ENCODE peak calls at places on chromosomes 2 and 18, in six cellular contexts. G is IMR-90, O is psoas muscle, D is astrocyte of the spinal cord, K is neural progenitor cell, T is stomach. H is an unnamed sample.

GRCh38 chr2:53944542-53944941 is 26.3 kb downstream of the PSME4 start:
- DNase-seq in G (no peak), O (no peak), D (no peak), K (no peak), T (no peak), H (no peak)

GRCh38 chr2:19688059-19688458 is 213.7 kb downstream of the TTC32 start:
- DNase-seq in G (no peak), O (no peak), D (no peak), K (no peak), T (no peak), H (no peak)

GRCh38 chr18:8744656-8745055 is 39.3 kb downstream of the MTCL1 start:
- DNase-seq in G (peak), O (no peak), D (no peak), K (no peak), T (no peak), H (no peak)

GRCh38 chr2:67848551-67848950 is 214.3 kb downstream of the C1D start:
- DNase-seq in G (no peak), O (no peak), D (no peak), K (no peak), T (no peak), H (no peak)

GRCh38 chr2:144099746-144100438 is 420.0 kb downstream of the ZEB2 start:
- DNase-seq in G (peak), O (no peak), D (peak), K (no peak), T (no peak), H (peak)

GRCh38 chr2:108447947-108448677 is 894 bp upstream of the GCC2 start:
- DNase-seq in G (no peak), O (no peak), D (no peak), K (no peak), T (peak), H (no peak)

GRCh38 chr2:221501210-221501882 is 70.8 kb downstream of the EPHA4 start:
- DNase-seq in G (peak), O (no peak), D (peak), K (no peak), T (no peak), H (peak)

GRCh38 chr2:5908030-5908429 is 215.8 kb downstream of the SOX11 start:
- DNase-seq in G (peak), O (no peak), D (peak), K (no peak), T (no peak), H (peak)

GRCh38 chr18:26965206-26965605 is 99.7 kb upstream of the AQP4 start:
- DNase-seq in G (no peak), O (no peak), D (no peak), K (no peak), T (no peak), H (no peak)

GRCh38 chr2:168053676-168054075 is 193.7 kb downstream of the STK39 start:
- DNase-seq in G (no peak), O (no peak), D (no peak), K (no peak), T (no peak), H (no peak)

GRCh38 chr2:205180730-205181129 is 501.6 kb upstream of the NRP2 start:
- DNase-seq in G (no peak), O (no peak), D (no peak), K (no peak), T (no peak), H (no peak)

GRCh38 chr2:201707753-201708152 is 9.3 kb upstream of the MPP4 start:
- DNase-seq in G (peak), O (no peak), D (peak), K (no peak), T (no peak), H (peak)

GRCh38 chr2:207978177-207978576 is 47.1 kb downstream of the PLEKHM3 start:
- DNase-seq in G (no peak), O (no peak), D (no peak), K (no peak), T (no peak), H (no peak)

GRCh38 chr2:237530472-237531433 is 35.6 kb upstream of the PRLH start:
- DNase-seq in G (no peak), O (no peak), D (no peak), K (no peak), T (no peak), H (no peak)

GRCh38 chr2:177474904-177475474 is 82.4 kb downstream of the AGPS start:
- DNase-seq in G (peak), O (no peak), D (peak), K (no peak), T (no peak), H (peak)

GRCh38 chr18:56574827-56575226 is 63.6 kb downstream of the TXNL1 start:
- DNase-seq in G (peak), O (no peak), D (no peak), K (no peak), T (peak), H (no peak)

GRCh38 chr18:21548647-21549046 is 51.9 kb downstream of the ESCO1 start:
- DNase-seq in G (no peak), O (no peak), D (no peak), K (no peak), T (no peak), H (no peak)

GRCh38 chr2:7165736-7166135 is 248.5 kb downstream of the RNF144A start:
- DNase-seq in G (no peak), O (no peak), D (no peak), K (no peak), T (no peak), H (no peak)

GRCh38 chr2:26970928-26971627 is 641 bp downstream of the MAPRE3 start:
- DNase-seq in G (peak), O (no peak), D (peak), K (peak), T (no peak), H (no peak)

GRCh38 chr2:2083113-2083757 is 247.8 kb downstream of the MYT1L start:
- DNase-seq in G (no peak), O (no peak), D (no peak), K (no peak), T (peak), H (no peak)

GRCh38 chr18:75350440-75350839 is 77.1 kb downstream of the SMIM21 start:
- DNase-seq in G (no peak), O (no peak), D (peak), K (peak), T (no peak), H (peak)

GRCh38 chr2:232362174-232362913 is 16.2 kb upstream of the ALPP start:
- DNase-seq in G (no peak), O (no peak), D (no peak), K (no peak), T (no peak), H (no peak)

GRCh38 chr2:237196866-237197618 is 111.4 kb downstream of the COPS8 start:
- DNase-seq in G (peak), O (no peak), D (peak), K (no peak), T (no peak), H (no peak)

GRCh38 chr18:2146092-2146491 is 425.2 kb downstream of the METTL4 start:
- DNase-seq in G (no peak), O (no peak), D (no peak), K (no peak), T (no peak), H (no peak)

GRCh38 chr2:195451160-195451559 is 205.9 kb upstream of the SLC39A10 start:
- DNase-seq in G (peak), O (no peak), D (no peak), K (no peak), T (no peak), H (no peak)

GRCh38 chr18:23209796-23210195 is 74.5 kb downstream of the CABLES1 start:
- DNase-seq in G (no peak), O (no peak), D (no peak), K (no peak), T (no peak), H (no peak)

GRCh38 chr2:172693037-172693436 is 42.6 kb upstream of the RAPGEF4 start:
- DNase-seq in G (peak), O (peak), D (peak), K (no peak), T (peak), H (peak)

GRCh38 chr2:42147641-42148274 is 21.4 kb upstream of the EML4 start:
- DNase-seq in G (peak), O (no peak), D (peak), K (no peak), T (no peak), H (peak)

GRCh38 chr2:172101008-172101706 is 1.5 kb downstream of the DLX2 start:
- DNase-seq in G (no peak), O (no peak), D (no peak), K (peak), T (no peak), H (no peak)

GRCh38 chr18:63199743-63200241 is 119.8 kb downstream of the BCL2 start:
- DNase-seq in G (no peak), O (no peak), D (no peak), K (no peak), T (no peak), H (no peak)

GRCh38 chr2:41717883-41718282 is 329.9 kb upstream of the PKDCC start:
- DNase-seq in G (no peak), O (no peak), D (no peak), K (no peak), T (no peak), H (no peak)

DNA sequence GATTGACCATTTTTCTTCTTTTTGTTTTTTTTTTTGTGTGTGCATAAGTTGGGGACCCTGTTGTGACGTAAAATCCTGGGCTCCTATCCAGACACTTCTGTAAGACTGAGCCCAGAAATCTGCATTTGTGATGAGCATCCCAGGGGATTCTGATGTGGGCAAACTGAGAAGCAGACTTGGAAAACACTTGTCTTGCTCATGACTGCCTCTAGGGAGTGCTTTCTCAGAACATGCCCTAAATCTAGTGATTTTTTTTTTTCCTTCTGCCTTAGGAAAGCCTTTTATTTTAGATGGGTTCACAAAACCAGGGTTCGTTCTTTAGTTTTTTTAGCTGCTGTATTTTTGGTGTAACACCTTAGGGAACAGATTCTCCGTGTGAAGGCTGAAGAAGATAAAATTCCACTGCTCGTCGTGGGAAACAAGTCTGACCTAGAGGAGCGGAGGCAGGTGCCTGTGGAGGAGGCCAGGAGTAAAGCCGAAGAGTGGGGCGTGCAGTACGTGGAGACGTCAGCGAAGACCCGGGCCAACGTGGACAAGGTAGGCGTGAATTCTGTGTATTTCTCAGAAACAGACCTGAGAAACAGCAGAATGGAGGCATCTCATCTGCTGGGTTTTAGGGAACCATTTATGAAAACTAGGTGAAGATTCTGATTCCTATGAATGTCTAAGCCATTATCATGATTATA is 36.7 kb downstream of the RALB start:
- DNase-seq in G (no peak), O (no peak), D (no peak), K (no peak), T (no peak), H (no peak)
- TF ChIP-seq CTCF in G (peak), O (no peak), D (peak), K (peak), T (no peak), H (no peak)

GRCh38 chr2:156237558-156237957 is 95.0 kb downstream of the NR4A2 start:
- DNase-seq in G (no peak), O (no peak), D (no peak), K (no peak), T (no peak), H (no peak)
- H3K4me3 ChIP-seq in G (no peak), O (no peak), D (no peak), K (no peak), T (no peak), H (no peak)

GRCh38 chr2:38470115-38470514 is 93.0 kb upstream of the ATL2 start:
- DNase-seq in G (no peak), O (no peak), D (no peak), K (no peak), T (no peak), H (no peak)
- TF ChIP-seq CTCF in G (no peak), O (no peak), D (no peak), K (no peak), T (no peak), H (no peak)

DNA sequence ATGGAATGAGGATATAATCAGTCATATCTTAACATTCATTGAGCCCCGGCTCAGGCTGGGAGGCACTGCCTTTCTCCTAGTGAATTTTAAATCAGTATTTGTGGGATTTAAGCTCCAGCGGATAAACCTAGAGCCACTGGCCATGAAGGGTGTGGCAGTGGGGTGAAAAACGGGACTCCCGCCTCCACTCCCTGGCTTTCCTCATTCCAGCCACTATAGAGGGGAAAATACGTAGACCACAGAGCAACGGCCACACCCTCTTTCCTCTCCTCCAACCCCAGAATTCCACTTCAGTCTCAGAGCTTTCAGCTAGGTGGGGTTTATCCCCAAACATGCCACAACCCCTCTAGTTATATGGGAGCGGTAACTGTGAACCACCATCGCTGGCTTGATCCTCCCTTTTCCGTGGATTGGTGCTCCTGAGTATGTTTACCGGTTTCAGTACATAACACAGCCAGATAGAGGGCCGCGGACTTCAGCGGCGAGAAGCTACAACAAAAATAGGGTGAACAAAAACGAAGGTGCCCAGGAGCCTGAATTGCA is 70.6 kb upstream of the ITGB6 start:
- DNase-seq in G (no peak), O (no peak), D (no peak), K (no peak), T (peak), H (no peak)
- H3K4me3 ChIP-seq in G (peak), O (peak), D (peak), K (peak), T (peak), H (peak)

GRCh38 chr2:187302619-187303018 is 145.4 kb downstream of the CALCRL start:
- DNase-seq in G (peak), O (no peak), D (peak), K (no peak), T (no peak), H (peak)

GRCh38 chr2:187302146-187302545 is 145.9 kb downstream of the CALCRL start:
- DNase-seq in G (peak), O (no peak), D (peak), K (no peak), T (no peak), H (peak)

GRCh38 chr2:187297806-187298205 is 150.2 kb downstream of the CALCRL start:
- DNase-seq in G (no peak), O (no peak), D (no peak), K (no peak), T (no peak), H (no peak)

GRCh38 chr2:187296869-187297268 is 151.2 kb downstream of the CALCRL start:
- DNase-seq in G (no peak), O (no peak), D (no peak), K (no peak), T (no peak), H (no peak)

GRCh38 chr2:187299122-187299906 is 148.7 kb downstream of the CALCRL start:
- DNase-seq in G (no peak), O (no peak), D (peak), K (no peak), T (no peak), H (peak)
- TF ChIP-seq CTCF in G (peak), O (peak), D (peak), K (peak), T (no peak), H (peak)

DNA sequence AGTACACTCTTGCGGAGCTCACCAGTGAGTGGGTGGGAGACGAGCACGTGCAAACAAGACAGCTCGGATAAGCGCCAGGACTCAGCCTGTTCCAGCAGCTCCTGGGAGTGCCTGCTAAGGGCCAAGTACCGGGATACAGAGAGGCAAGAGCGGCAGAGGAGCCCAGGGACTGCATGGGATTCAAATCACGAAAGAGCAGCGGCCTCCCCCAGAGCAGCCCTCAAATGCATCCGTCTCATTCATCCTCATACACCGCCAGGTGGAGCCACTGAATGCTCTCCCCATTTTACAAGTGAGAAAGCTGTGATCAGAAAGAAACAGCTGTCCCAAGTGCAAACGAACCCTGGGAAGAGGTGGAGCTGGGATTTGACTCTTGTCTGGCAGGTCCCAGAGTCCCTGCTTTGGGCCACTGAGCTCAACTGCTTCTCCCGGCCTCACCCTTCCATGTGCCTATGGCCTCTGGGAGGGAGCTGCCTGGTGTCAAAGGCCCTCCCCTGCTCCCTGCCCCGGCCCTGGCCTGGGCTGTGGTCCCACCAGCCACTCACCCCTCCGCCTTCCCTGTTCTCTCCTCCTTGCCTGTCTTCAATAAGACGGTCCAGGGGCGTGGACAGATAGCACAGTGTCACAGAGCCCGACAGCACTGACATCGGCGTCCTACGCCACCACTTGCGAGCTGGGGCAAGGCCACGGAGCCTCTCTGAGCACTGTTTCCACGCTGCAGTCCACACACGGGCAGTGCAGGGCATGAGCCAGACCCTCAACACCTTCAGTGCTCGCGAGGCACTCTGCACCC is 72.8 kb upstream of the TAF1B start:
- DNase-seq in G (peak), O (peak), D (peak), K (peak), T (peak), H (peak)
- H3K4me3 ChIP-seq in G (no peak), O (no peak), D (no peak), K (no peak), T (no peak), H (no peak)

GRCh38 chr18:77066101-77066500 is 66.5 kb downstream of the MBP start:
- DNase-seq in G (no peak), O (no peak), D (no peak), K (no peak), T (no peak), H (no peak)

GRCh38 chr18:77066689-77067088 is 65.9 kb downstream of the MBP start:
- DNase-seq in G (no peak), O (no peak), D (no peak), K (no peak), T (no peak), H (no peak)

GRCh38 chr18:77068321-77068841 is 64.2 kb downstream of the MBP start:
- DNase-seq in G (peak), O (no peak), D (peak), K (no peak), T (no peak), H (no peak)

GRCh38 chr18:77068890-77069312 is 63.7 kb downstream of the MBP start:
- DNase-seq in G (peak), O (peak), D (peak), K (peak), T (no peak), H (no peak)

GRCh38 chr18:77067315-77068061 is 65.1 kb downstream of the MBP start:
- DNase-seq in G (peak), O (peak), D (peak), K (no peak), T (peak), H (peak)
- TF ChIP-seq CTCF in G (peak), O (peak), D (peak), K (no peak), T (no peak), H (peak)

H was measured in astrocyte of the cerebellum.